ENCODE peak calls at places on chromosomes 3 and 15, in six cellular contexts. Z is Karpas-422, O is GM23248, A is PC-9, T is hepatocyte, C is MM.1S. F is an unnamed sample.

GRCh38 chr3:38031022-38031994 is 1.9 kb upstream of the PLCD1 start:
- DNase-seq in O (peak; percentile 92), A (peak; percentile 79), T (peak; percentile 30), C (no peak), Z (no peak), F (peak; percentile 93)

GRCh38 chr3:15708882-15709677 is 88.7 kb downstream of the ANKRD28 start:
- DNase-seq in Z (no peak), O (peak; percentile 82), A (no peak), T (no peak), C (no peak), F (no peak)

GRCh38 chr3:115146032-115146417 is 1.1 kb downstream of the ZBTB20 start:
- DNase-seq in T (peak; percentile 75), A (peak; percentile 42), Z (peak; percentile 43), C (peak; percentile 27), O (peak; percentile 92), F (peak; percentile 53)

GRCh38 chr15:45827275-45827674 is 192.4 kb downstream of the SQOR start:
- DNase-seq in C (no peak), T (no peak), Z (no peak), O (no peak), A (no peak), F (no peak)

GRCh38 chr3:171842864-171843511 is at the start of gene TMEM212:
- DNase-seq in T (no peak), Z (no peak), O (peak; percentile 44), A (no peak), C (no peak), F (no peak)

GRCh38 chr3:63948995-63949394 is 36.8 kb upstream of the SCAANT1 start:
- DNase-seq in C (no peak), Z (no peak), T (no peak), O (peak; percentile 83), A (no peak), F (no peak)

GRCh38 chr3:114420072-114420471 is 126.2 kb downstream of the TIGIT start:
- DNase-seq in T (no peak), Z (no peak), A (no peak), C (no peak), O (no peak), F (no peak)

GRCh38 chr15:40338921-40339620 is 1.7 kb downstream of the CCDC9B start:
- DNase-seq in A (peak; percentile 95), T (no peak), O (peak; percentile 95), Z (no peak), C (no peak), F (peak; percentile 99)

GRCh38 chr15:74847462-74847861 is 4.5 kb upstream of the ULK3 start:
- DNase-seq in Z (no peak), T (no peak), A (no peak), O (no peak), C (no peak), F (no peak)

GRCh38 chr3:127690823-127691452 is 18.2 kb downstream of the ABTB1 start:
- DNase-seq in Z (peak; percentile 71), T (peak; percentile 73), C (peak; percentile 14), A (peak; percentile 41), O (peak; percentile 80), F (peak; percentile 66)

GRCh38 chr3:38002291-38002876 is 11.8 kb downstream of the VILL start:
- DNase-seq in T (no peak), C (no peak), O (no peak), Z (no peak), A (no peak), F (no peak)

GRCh38 chr15:91302588-91303439 is 202.8 kb downstream of the SV2B start:
- DNase-seq in A (peak; percentile 61), Z (peak; percentile 85), T (peak; percentile 84), O (peak; percentile 76), C (peak; percentile 73), F (peak; percentile 78)

GRCh38 chr15:56587686-56588085 is 122.7 kb upstream of the MNS1 start:
- DNase-seq in O (no peak), Z (no peak), T (no peak), A (no peak), C (no peak), F (peak; percentile 44)

GRCh38 chr15:66515901-66516322 is 10.8 kb downstream of the ZWILCH start:
- DNase-seq in O (peak; percentile 40), T (no peak), Z (no peak), A (peak; percentile 58), C (no peak), F (peak; percentile 74)

GRCh38 chr3:168914662-168915061 is 748.9 kb downstream of the MECOM start:
- DNase-seq in C (no peak), Z (no peak), O (peak; percentile 13), T (no peak), A (no peak), F (peak; percentile 69)

GRCh38 chr3:111764645-111765091 is 94.4 kb upstream of the PHLDB2 start:
- DNase-seq in O (peak; percentile 81), C (no peak), T (peak; percentile 34), Z (no peak), A (peak; percentile 79), F (peak; percentile 63)

GRCh38 chr3:157533298-157533870 is 30.2 kb upstream of the VEPH1 start:
- DNase-seq in O (peak; percentile 86), Z (no peak), T (no peak), C (no peak), A (no peak), F (peak; percentile 83)

GRCh38 chr3:57855281-57855680 is 99.2 kb downstream of the SLMAP start:
- DNase-seq in C (no peak), T (no peak), O (peak; percentile 77), Z (no peak), A (no peak), F (peak; percentile 62)

GRCh38 chr15:25062551-25063430 is 108.0 kb downstream of the SNRPN start:
- DNase-seq in O (no peak), C (no peak), A (no peak), Z (no peak), T (no peak), F (no peak)

GRCh38 chr3:131561511-131561910 is 58.7 kb upstream of the MRPL3 start:
- DNase-seq in Z (no peak), A (no peak), C (no peak), O (peak; percentile 59), T (no peak), F (no peak)

GRCh38 chr3:23575697-23576096 is 230.1 kb upstream of the UBE2E1 start:
- DNase-seq in T (no peak), C (no peak), Z (no peak), O (peak; percentile 48), A (peak; percentile 35), F (peak; percentile 82)

GRCh38 chr3:78050276-78051080 is 1010.6 kb downstream of the ROBO2 start:
- DNase-seq in T (no peak), Z (no peak), O (peak; percentile 5), C (no peak), A (no peak), F (peak; percentile 12)

DNA sequence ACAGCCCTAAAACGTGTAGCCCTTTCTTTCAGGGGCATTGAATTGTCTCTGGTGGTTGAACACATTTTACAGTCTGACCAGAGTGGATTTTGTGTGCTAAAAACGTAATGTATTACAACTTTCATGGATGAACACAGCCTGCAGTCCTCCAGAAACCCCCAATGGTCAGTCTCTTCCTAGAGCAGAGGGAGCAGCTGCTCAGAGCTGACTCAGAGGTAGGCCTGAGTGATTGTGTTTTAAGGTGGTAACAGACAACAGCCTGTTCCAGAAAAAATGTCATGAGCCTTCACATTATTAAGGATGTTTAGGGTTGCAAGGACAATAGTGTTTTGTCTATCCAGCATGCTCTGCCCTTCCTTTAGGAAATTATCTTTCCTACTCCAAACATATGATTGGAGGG is 34.5 kb upstream of the CTNNB1 start:
- DNase-seq in T (no peak), A (no peak), O (no peak), Z (no peak), C (no peak), F (no peak)
- H3K9me2 ChIP-seq in T (no peaks in the 10 kb centered on the region), A (no peaks in the 10 kb centered on the region), O (peaks cover 3% of the 10 kb centered on the region), Z (no peaks in the 10 kb centered on the region), C (no peaks in the 10 kb centered on the region), F (no peaks in the 10 kb centered on the region)

GRCh38 chr3:41158947-41159346 is 40.4 kb upstream of the CTNNB1 start:
- DNase-seq in Z (no peak), A (peak; percentile 89), T (peak; percentile 68), O (no peak), C (no peak), F (peak; percentile 94)

GRCh38 chr3:41159581-41160189 is 39.6 kb upstream of the CTNNB1 start:
- DNase-seq in T (peak; percentile 63), Z (no peak), C (no peak), O (no peak), A (peak; percentile 85), F (peak; percentile 91)

GRCh38 chr3:41167722-41168497 is 31.4 kb upstream of the CTNNB1 start:
- DNase-seq in T (no peak), O (no peak), A (no peak), Z (no peak), C (no peak), F (no peak)

GRCh38 chr3:41162541-41162940 is 36.8 kb upstream of the CTNNB1 start:
- DNase-seq in O (no peak), Z (no peak), A (no peak), T (no peak), C (no peak), F (no peak)

GRCh38 chr3:41163399-41163798 is 35.9 kb upstream of the CTNNB1 start:
- DNase-seq in O (no peak), A (no peak), C (no peak), Z (no peak), T (peak; percentile 37), F (no peak)
- H3K9me2 ChIP-seq in O (no peaks in the 10 kb centered on the region), A (no peaks in the 10 kb centered on the region), C (no peaks in the 10 kb centered on the region), Z (no peaks in the 10 kb centered on the region), T (no peaks in the 10 kb centered on the region), F (no peaks in the 10 kb centered on the region)

DNA sequence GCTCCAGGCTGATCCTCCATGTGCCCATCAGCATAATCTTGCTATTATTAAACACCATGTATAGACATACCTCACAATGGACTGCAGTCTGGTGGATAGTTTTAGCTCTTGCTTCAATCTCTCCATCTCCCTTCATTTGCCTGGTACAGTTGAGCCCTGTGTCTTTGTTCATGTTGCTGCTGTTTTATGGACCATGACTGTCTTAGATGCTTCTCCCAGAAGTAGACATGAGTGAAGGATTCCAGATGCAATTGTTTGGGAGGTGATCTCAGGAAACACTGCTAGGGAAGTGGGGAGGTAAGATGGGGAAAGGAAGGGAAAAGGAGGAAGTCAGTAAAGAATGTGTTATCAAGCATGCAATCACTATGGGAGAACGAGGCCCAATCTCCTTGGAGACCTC is 36.3 kb upstream of the CTNNB1 start:
- DNase-seq in Z (no peak), A (no peak), T (no peak), C (no peak), O (no peak), F (no peak)
- H3K9me2 ChIP-seq in Z (no peaks in the 10 kb centered on the region), A (no peaks in the 10 kb centered on the region), T (no peaks in the 10 kb centered on the region), C (no peaks in the 10 kb centered on the region), O (no peaks in the 10 kb centered on the region), F (no peaks in the 10 kb centered on the region)

GRCh38 chr15:80770356-80770705 is 8.8 kb upstream of the CEMIP start:
- DNase-seq in C (no peak), O (no peak), Z (no peak), A (no peak), T (no peak), F (no peak)
- H3K9me2 ChIP-seq in C (no peaks in the 10 kb centered on the region), O (no peaks in the 10 kb centered on the region), Z (no peaks in the 10 kb centered on the region), A (no peaks in the 10 kb centered on the region), T (no peaks in the 10 kb centered on the region), F (no peaks in the 10 kb centered on the region)

F was measured in PC-3.